ENCODE peak calls at places on chromosome 16, in six cellular contexts. T is BE2C, S is K562, X is IMR-90, W is colonic mucosa, H is sigmoid colon. U is an unnamed sample. For H3K36me3 and H3K4me1, the result is how much of the 10 kb centered on the place peaks cover.

GRCh38 chr16:50269769-50270509 is 3.6 kb downstream of the ADCY7 start:
- DNase-seq in T (no peak), S (no peak), X (no peak), W (no peak), H (peak), U (no peak)

GRCh38 chr16:64240586-64240985 is 881.3 kb downstream of the CDH11 start:
- DNase-seq in T (no peak), S (no peak), X (no peak), W (no peak), H (no peak), U (peak)

GRCh38 chr16:57994778-57995177 is 5.7 kb downstream of the ZNF319 start:
- DNase-seq in T (peak), S (peak), X (peak), W (peak), H (no peak), U (peak)

GRCh38 chr16:84228321-84228838 is 11.4 kb downstream of the KCNG4 start:
- DNase-seq in T (peak), S (peak), X (peak), W (peak), H (peak), U (peak)

GRCh38 chr16:18050234-18050633 is 286.3 kb downstream of the NPIPA8 start:
- DNase-seq in T (no peak), S (no peak), X (no peak), W (no peak), H (no peak), U (no peak)

GRCh38 chr16:57394444-57394843 is 10.1 kb upstream of the CCL17 start:
- DNase-seq in T (no peak), S (no peak), X (no peak), W (peak), H (no peak), U (peak)

GRCh38 chr16:67150058-67150832 is 553 bp downstream of the B3GNT9 start:
- DNase-seq in T (peak), S (peak), X (peak), W (peak), H (peak), U (no peak)

GRCh38 chr16:24670623-24671454 is 58.6 kb upstream of the TNRC6A start:
- DNase-seq in T (peak), S (no peak), X (peak), W (peak), H (peak), U (peak)

GRCh38 chr16:17362946-17363345 is 107.8 kb downstream of the XYLT1 start:
- DNase-seq in T (no peak), S (no peak), X (peak), W (no peak), H (no peak), U (no peak)

DNA sequence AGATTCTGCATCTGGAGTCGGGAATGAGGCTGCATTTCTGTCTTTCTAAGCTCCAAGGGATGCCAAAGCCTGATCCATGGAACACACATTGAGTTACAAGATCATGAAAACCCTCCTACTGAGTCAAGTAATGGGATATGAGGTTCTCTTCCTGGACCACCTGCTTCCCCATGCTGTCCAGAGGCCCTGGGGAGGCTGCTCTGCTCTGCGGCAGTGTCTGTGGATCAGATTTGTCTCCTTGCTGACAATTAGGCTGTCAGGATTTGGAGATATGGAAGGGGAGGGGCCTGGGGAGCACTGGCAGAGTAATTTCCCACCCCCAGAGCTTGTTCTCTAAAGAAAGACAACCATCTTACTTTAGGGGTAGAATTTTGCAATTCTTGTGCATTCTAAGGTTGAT is 33.0 kb downstream of the C16orf95 start:
- DNase-seq in T (no peak), S (no peak), X (no peak), W (no peak), H (no peak), U (no peak)
- H3K36me3 ChIP-seq in T (under half), S (under half), X (under half), W (under half), H (under half), U (under half)

DNA sequence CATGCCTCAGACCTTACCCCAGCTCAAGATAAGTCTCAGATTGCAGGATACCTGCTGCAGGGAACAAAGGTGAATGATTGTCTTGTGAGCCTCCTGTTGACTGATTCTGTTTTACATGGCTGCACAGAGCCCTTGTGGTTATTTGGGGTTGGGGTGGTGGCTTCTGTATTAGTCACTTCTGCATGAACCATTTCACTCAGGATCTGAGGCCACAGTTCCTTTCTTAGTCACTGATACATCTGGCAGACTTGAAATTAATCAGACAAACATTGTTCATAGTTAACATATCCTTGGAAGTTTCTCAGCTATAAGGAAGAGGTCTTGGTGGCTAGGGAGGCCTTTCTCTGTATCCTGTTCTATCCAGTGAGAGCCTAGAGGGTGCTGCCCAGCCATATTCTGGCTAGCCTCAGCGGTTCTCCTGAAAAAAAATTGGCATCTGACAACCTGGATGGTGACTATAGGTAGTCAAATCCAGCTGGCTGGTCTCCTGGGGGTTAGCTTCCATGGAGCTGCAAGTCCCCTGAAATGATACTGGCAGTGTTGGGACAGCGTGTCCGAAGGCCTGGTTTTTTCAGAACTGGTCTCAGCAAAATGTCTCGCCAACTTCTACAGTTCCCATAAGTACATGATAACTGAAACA is 8.4 kb upstream of the PLK1 start:
- DNase-seq in T (no peak), S (no peak), X (peak), W (no peak), H (no peak), U (peak)
- H3K4me1 ChIP-seq in T (under half), S (under half), X (under half), W (under half), H (under half), U (under half)

DNA sequence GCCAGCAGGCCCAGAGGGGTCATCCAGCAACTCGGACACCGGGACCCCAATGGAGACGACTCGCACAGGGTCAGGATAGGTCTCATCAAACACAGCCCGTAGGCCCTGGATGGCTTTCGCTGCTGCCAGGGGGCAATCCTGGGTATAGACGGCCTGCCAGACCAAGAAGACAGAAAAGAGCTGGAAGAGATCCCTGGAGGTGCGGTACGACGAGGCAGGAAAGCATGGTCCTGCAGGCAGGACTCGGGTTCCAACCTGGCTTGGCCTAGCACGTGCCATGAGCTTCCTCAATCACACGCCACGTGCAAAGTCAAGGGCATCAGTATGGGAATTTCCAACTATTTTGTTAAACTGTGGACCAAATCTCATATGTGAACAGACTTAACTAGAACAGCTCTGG is 6.3 kb upstream of the EXOSC6 start:
- DNase-seq in T (no peak), S (no peak), X (no peak), W (no peak), H (no peak), U (no peak)
- H3K36me3 ChIP-seq in T (half or more), S (half or more), X (half or more), W (under half), H (half or more), U (under half)

DNA sequence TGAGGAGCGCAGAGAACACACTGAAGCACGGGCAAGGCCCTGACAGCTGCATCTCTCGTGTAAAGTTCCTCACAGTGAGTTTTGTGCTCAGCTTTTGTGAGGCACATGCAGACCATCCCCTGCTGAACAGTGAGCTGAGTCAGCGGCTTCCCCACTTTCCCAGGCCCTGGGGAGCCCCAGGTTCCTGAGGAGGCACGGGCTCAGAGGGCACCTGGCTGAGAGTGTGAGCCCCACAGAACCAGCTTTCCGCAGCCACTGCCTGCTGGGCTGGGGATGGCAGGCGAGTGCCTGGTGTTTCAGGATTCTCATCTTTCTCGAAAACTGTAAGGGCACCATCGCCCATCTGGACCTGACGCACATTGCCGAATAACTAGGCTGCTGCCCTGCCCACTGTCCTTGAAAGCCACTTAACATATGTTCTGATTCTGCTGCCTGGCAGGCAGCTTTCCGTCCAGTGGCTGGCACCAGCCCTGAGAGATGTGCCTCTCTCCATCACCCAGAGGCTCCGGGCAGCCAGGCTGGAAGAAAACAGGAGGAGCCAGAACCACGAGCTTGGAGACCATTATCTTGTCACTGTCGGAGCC is 266.7 kb upstream of the FOXF1 start:
- DNase-seq in T (no peak), S (no peak), X (no peak), W (no peak), H (peak), U (no peak)
- H3K4me1 ChIP-seq in T (under half), S (under half), X (under half), W (under half), H (under half), U (under half)

U was measured in PC-3.